ENCODE peak calls at places on chromosome 22, in nine cellular contexts. H, T, M, Z, N, Q, E, U and A are unnamed samples.

GRCh38 chr22:43346521-43346929 is 3.4 kb upstream of the SCUBE1 start:
- DNase-seq in T (peak; percentile 72), Z (peak; percentile 76), H (peak; percentile 87), U (no peak), M (peak; percentile 37), E (peak; percentile 65), Q (peak; percentile 34), N (peak; percentile 80), A (peak; percentile 62)

GRCh38 chr22:41222846-41223507 is 17.8 kb downstream of the CHADL start:
- DNase-seq in T (no peak), H (no peak), M (no peak), E (no peak), Z (no peak), U (no peak), Q (no peak), N (no peak), A (no peak)

GRCh38 chr22:30611197-30611596 is 4.2 kb downstream of the TCN2 start:
- DNase-seq in T (no peak), H (no peak), E (no peak), M (no peak), U (no peak), Q (no peak), N (no peak), Z (no peak), A (no peak)

GRCh38 chr22:19467912-19468311 is 11.1 kb downstream of the UFD1 start:
- DNase-seq in M (no peak), E (no peak), U (no peak), T (no peak), N (no peak), Z (no peak), H (no peak), Q (no peak), A (no peak)

GRCh38 chr22:39567135-39567946 is 3.2 kb upstream of the CACNA1I start:
- DNase-seq in N (no peak), H (no peak), M (no peak), Z (no peak), U (no peak), E (no peak), T (peak; percentile 62), Q (no peak), A (no peak)

GRCh38 chr22:26259510-26259909 is 90.2 kb downstream of the SEZ6L start:
- DNase-seq in Z (peak; percentile 57), T (no peak), M (peak; percentile 11), E (no peak), H (peak; percentile 70), U (no peak), N (peak; percentile 27), Q (no peak), A (no peak)

GRCh38 chr22:20267441-20268288 is 453 bp downstream of the RTN4R start:
- DNase-seq in E (peak; percentile 45), T (no peak), M (no peak), U (no peak), Z (no peak), Q (no peak), H (no peak), N (peak; percentile 68), A (no peak)

GRCh38 chr22:38882480-38882879 is 10.5 kb upstream of the CBX6 start:
- DNase-seq in Q (no peak), E (no peak), U (peak; percentile 65), T (no peak), H (no peak), N (no peak), M (no peak), Z (no peak), A (no peak)

GRCh38 chr22:19396561-19396933 is 35.0 kb downstream of the HIRA start:
- DNase-seq in Q (no peak), U (no peak), H (no peak), M (no peak), T (no peak), E (no peak), Z (no peak), N (no peak), A (no peak)

GRCh38 chr22:25630446-25630845 is 66.0 kb downstream of the GRK3 start:
- DNase-seq in E (no peak), H (no peak), Z (no peak), M (no peak), Q (no peak), N (no peak), T (no peak), U (no peak), A (no peak)

DNA sequence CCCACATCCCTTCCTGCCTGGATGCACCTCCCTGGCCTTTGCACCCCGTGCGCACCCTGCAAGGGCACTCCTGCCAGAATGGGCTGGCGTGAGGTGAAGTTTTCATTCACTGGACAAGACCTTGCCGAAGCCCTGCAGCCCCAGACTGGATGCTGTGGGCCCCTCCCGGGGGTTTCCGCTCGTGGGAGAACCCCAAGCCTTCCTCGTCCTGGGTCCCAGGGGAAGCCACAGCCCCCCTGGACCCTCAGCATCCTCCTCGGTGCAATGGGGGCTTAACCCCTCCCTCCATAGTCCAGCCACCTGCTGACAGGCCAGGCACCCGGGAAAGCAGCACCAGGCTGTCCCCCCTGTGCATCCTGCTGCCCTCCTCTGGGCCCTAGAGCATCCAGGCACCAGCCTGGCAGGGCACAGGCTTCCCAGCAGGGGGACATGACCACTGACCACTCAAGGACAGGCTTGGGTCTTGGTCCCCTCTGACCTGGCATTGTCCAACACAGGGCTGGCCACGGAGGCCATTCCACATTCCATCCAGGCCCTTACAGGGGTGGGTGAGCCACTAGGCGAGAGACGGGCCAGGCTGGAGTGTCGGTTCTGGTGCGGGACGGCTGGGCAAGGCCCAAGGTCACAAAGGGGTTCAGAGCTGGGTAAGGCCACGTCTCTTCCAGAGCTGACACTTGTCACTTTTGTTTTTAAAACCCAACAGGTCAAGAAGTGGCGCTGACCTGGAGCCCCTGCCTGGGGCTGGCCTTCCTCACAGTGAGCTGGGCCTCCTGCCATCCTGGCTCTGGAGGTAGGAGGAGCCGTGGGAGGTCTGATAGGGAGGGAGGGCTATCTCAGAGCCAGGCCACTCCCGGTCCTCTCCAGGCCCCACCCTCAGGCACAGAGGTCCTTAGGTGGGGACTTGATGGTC is 41.5 kb upstream of the PPARA start:
- DNase-seq in N (peak; percentile 55), Z (peak; percentile 56), T (no peak), E (peak; percentile 57), M (peak; percentile 73), Q (no peak), U (peak; percentile 75), H (peak; percentile 63), A (no peak)
- H3K4me1 ChIP-seq in N (peaks cover 50% of the 10 kb centered on the region), Z (peaks cover 23% of the 10 kb centered on the region), T (no peaks in the 10 kb centered on the region), E (no peaks in the 10 kb centered on the region), M (peaks cover 99% of the 10 kb centered on the region), Q (no peaks in the 10 kb centered on the region), U (peaks cover 95% of the 10 kb centered on the region), H (no peaks in the 10 kb centered on the region), A (no peaks in the 10 kb centered on the region)

GRCh38 chr22:37803636-37804371 is 3.9 kb upstream of the GCAT start:
- DNase-seq in H (no peak), T (no peak), Q (no peak), E (peak; percentile 37), M (no peak), U (no peak), N (peak; percentile 49), Z (no peak), A (no peak)

GRCh38 chr22:37804502-37804885 is 3.2 kb upstream of the GCAT start:
- DNase-seq in M (no peak), U (no peak), T (no peak), Q (no peak), E (peak; percentile 36), H (no peak), N (peak; percentile 58), Z (peak; percentile 36), A (no peak)

GRCh38 chr22:37806409-37807338 is 1.1 kb upstream of the GCAT start:
- DNase-seq in H (no peak), U (no peak), T (no peak), Z (peak; percentile 50), N (peak; percentile 57), E (peak; percentile 68), Q (no peak), M (peak; percentile 32), A (no peak)

GRCh38 chr22:37805878-37806277 is 1.9 kb upstream of the GCAT start:
- DNase-seq in T (no peak), Q (no peak), M (no peak), H (no peak), Z (no peak), E (no peak), N (peak; percentile 51), U (no peak), A (no peak)

DNA sequence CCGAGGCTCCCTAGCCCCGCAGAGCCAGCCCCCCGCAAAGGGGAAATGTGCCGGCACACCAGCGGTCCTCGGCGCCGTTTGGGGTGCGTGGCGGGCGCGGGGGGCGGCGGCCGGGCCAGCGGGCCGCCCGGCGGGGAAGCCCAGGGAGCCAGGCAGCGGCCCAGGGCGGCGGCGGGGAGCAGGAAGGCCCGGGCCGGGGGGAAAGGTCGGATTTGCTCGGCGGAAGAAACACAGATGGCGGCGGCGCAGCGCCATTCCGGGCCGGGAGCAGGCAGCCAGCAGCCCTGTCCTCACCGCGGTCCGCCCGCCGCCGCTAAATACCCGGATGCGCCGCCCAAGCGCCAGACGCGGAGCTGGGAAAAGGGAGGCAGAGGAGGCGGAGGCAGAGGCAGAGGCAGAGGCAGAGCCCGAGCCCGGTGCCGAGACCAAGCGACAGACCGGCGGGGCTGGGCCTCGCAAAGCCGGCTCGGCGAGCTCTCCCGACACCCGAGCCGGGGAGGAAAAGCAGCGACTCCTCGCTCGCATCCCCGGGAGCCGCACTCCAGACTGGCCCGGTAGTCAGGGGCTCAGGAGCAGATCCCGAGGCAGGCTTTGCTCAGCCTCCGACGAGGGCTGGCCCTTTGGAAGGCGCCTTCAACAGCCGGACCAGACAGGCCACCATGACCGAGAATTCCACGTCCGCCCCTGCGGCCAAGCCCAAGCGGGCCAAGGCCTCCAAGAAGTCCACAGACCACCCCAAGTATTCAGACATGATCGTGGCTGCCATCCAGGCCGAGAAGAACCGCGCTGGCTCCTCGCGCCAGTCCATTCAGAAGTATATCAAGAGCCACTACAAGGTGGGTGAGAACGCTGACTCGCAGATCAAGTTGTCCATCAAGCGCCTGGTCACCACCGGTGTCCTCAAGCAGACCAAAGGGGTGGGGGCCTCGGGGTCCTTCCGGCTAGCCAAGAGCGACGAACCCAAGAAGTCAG is 2.6 kb upstream of the GCAT start:
- DNase-seq in U (peak; percentile 94), N (peak; percentile 98), Z (peak; percentile 92), T (peak; percentile 66), H (peak; percentile 91), E (peak; percentile 93), M (peak; percentile 87), Q (peak; percentile 28), A (peak; percentile 27)
- H3K4me1 ChIP-seq in U (peaks cover 8% of the 10 kb centered on the region), N (peaks cover 29% of the 10 kb centered on the region), Z (peaks cover 29% of the 10 kb centered on the region), T (peaks cover 45% of the 10 kb centered on the region), H (no peaks in the 10 kb centered on the region), E (peaks cover 4% of the 10 kb centered on the region), M (peaks cover 20% of the 10 kb centered on the region), Q (peaks cover 37% of the 10 kb centered on the region), A (peaks cover 44% of the 10 kb centered on the region)

DNA sequence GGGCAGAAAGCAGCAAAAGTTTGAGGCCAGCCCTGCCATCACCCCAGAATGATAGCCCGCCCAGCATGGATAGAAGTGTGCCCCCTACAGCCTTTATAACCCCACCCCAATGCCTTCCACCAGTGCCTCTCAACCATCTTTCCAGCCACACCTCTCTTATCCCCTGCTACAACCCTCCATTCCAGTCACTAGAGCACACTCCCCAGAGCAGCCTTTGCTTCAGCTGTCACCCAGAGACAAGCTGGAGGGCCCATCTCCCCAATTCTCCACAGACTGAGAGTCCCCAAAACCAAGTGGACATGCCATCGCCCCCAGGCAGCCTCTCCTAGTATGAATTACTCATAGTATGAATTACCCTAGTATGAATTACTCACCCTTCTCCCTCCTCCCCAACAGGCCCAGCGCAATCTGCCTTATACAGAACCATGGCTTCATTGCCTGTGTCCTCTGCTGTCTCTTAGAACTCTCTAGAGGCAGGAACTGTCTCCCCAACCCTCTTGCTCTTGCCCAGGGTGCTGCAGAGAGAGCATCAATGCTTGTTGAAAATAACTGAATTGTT is 24.9 kb downstream of the MYH9 start:
- DNase-seq in Z (no peak), U (no peak), Q (no peak), E (no peak), H (no peak), N (no peak), M (no peak), T (peak; percentile 44), A (no peak)
- H3K4me1 ChIP-seq in Z (peaks cover 92% of the 10 kb centered on the region), U (peaks cover 84% of the 10 kb centered on the region), Q (peaks cover 99% of the 10 kb centered on the region), E (peaks cover 70% of the 10 kb centered on the region), H (peaks cover 37% of the 10 kb centered on the region), N (peaks cover 91% of the 10 kb centered on the region), M (peaks cover 100% of the 10 kb centered on the region), T (peaks cover 98% of the 10 kb centered on the region), A (peaks cover 97% of the 10 kb centered on the region)

GRCh38 chr22:21861290-21861848 is 6.1 kb downstream of the MAPK1 start:
- DNase-seq in U (no peak), M (no peak), N (no peak), Z (no peak), H (no peak), E (peak; percentile 18), T (no peak), Q (no peak), A (no peak)
- H3K4me1 ChIP-seq in U (peaks cover 24% of the 10 kb centered on the region), M (peaks cover 49% of the 10 kb centered on the region), N (peaks cover 46% of the 10 kb centered on the region), Z (peaks cover 56% of the 10 kb centered on the region), H (peaks cover 8% of the 10 kb centered on the region), E (peaks cover 30% of the 10 kb centered on the region), T (peaks cover 89% of the 10 kb centered on the region), Q (peaks cover 36% of the 10 kb centered on the region), A (peaks cover 79% of the 10 kb centered on the region)